ENCODE peak calls at places on chromosome 5, in seven cellular contexts. I, X, P, K, G, Y and S are unnamed samples.

GRCh38 chr5:136891601-136892000 is 526.3 kb upstream of the TRPC7 start:
- DNase-seq in P (no peak), G (no peak), I (no peak), X (no peak), K (no peak), Y (no peak), S (no peak)

GRCh38 chr5:131996210-131997025 is 15.0 kb downstream of the ACSL6 start:
- DNase-seq in X (no peak), P (no peak), G (no peak), I (no peak), K (no peak), Y (peak; percentile 91), S (no peak)

GRCh38 chr5:137016783-137017324 is 482.3 kb downstream of the SPOCK1 start:
- DNase-seq in I (no peak), G (no peak), Y (no peak), P (no peak), X (no peak), K (no peak), S (no peak)

GRCh38 chr5:43227655-43228054 is 35.6 kb downstream of the NIM1K start:
- DNase-seq in Y (peak; percentile 46), P (no peak), K (no peak), G (no peak), I (no peak), X (no peak), S (no peak)

GRCh38 chr5:161042862-161043261 is 190.9 kb upstream of the ATP10B start:
- DNase-seq in I (no peak), K (no peak), P (no peak), G (no peak), X (no peak), Y (no peak), S (no peak)

GRCh38 chr5:90909091-90909503 is 350.5 kb downstream of the ADGRV1 start:
- DNase-seq in K (no peak), Y (peak; percentile 19), P (no peak), I (no peak), X (no peak), G (no peak), S (no peak)

GRCh38 chr5:112142769-112143270 is 276.3 kb downstream of the EPB41L4A start:
- DNase-seq in I (no peak), Y (no peak), K (peak; percentile 77), P (peak; percentile 79), X (no peak), G (no peak), S (no peak)

GRCh38 chr5:159911349-159911748 is 4.9 kb upstream of the ADRA1B start:
- DNase-seq in X (no peak), G (no peak), Y (no peak), P (no peak), I (no peak), K (no peak), S (no peak)

GRCh38 chr5:77258652-77259051 is 48.2 kb downstream of the PDE8B start:
- DNase-seq in G (no peak), Y (no peak), X (no peak), P (no peak), K (no peak), I (no peak), S (no peak)

GRCh38 chr5:1827410-1828397 is 26.5 kb downstream of the NDUFS6 start:
- DNase-seq in G (no peak), Y (no peak), K (no peak), X (no peak), I (no peak), P (no peak), S (no peak)

GRCh38 chr5:96049398-96050272 is 88.0 kb upstream of the ELL2 start:
- DNase-seq in K (no peak), G (no peak), X (no peak), Y (no peak), P (peak; percentile 50), I (no peak), S (no peak)

GRCh38 chr5:51679286-51679685 is 296.0 kb downstream of the ISL1 start:
- DNase-seq in P (no peak), K (no peak), Y (no peak), G (no peak), X (no peak), I (no peak), S (no peak)

GRCh38 chr5:26143259-26143658 is 895.1 kb downstream of the CDH9 start:
- DNase-seq in G (no peak), K (no peak), P (no peak), I (no peak), Y (no peak), X (no peak), S (no peak)

DNA sequence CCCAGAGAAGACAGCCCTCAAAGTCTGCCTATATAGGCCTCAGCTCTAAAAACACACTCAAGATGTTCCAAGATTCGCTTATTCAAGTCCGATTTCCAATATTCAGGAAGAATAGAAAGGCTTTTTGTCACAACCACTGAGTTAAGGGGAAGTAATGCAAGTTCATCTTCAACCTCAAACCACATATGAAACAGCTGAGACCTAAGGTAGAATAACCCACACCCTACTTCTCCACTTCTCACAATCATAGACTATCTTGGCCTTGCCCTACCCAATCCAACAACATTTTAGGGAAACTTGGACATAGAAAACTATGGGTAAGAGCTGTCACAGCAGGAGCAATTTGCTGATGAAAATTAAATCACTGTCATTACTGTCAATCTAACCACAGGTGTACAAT is 152.0 kb upstream of the LRRTM2 start:
- DNase-seq in Y (no peak), K (no peak), G (no peak), P (no peak), I (no peak), X (no peak), S (no peak)
- TF ChIP-seq EP300 in Y (no peak), K (no peak), G (no peak), P (no peak), I (no peak), X (no peak), S (no peak)

DNA sequence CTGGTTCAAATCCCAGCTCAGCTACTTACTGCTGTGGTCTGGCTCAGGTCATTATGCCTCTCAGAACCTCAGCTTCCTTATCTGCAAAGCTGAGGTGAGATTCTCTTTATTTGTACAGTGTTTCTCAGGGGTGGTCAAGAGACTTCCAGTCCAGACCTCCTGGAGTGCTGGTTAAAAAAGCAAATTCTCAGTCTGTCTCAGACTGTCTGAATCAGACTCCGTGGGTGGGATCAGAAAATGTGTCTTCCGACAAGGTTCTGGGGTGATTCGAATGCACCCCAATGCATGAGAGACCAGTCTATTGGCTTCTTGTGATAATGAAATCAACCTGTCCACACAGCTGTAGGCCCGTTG is 137.7 kb upstream of the SMIM23 start:
- DNase-seq in I (no peak), X (no peak), P (no peak), G (no peak), Y (no peak), K (no peak), S (no peak)
- H3K4me1 ChIP-seq in I (no peaks in the 10 kb centered on the region), X (no peaks in the 10 kb centered on the region), P (no peaks in the 10 kb centered on the region), G (no peaks in the 10 kb centered on the region), Y (no peaks in the 10 kb centered on the region), K (no peaks in the 10 kb centered on the region), S (no peaks in the 10 kb centered on the region)

GRCh38 chr5:12312343-12312742 is 408.1 kb upstream of the CTNND2 start:
- DNase-seq in X (no peak), Y (no peak), K (no peak), I (no peak), P (no peak), G (no peak), S (no peak)
- TF ChIP-seq EP300 in X (no peak), Y (no peak), K (no peak), I (no peak), P (no peak), G (no peak), S (no peak)

GRCh38 chr5:14242447-14242846 is 99.3 kb downstream of the TRIO start:
- DNase-seq in K (no peak), G (no peak), I (no peak), Y (no peak), P (no peak), X (no peak), S (no peak)
- H3K4me1 ChIP-seq in K (peaks cover 5% of the 10 kb centered on the region), G (peaks cover 14% of the 10 kb centered on the region), I (peaks cover 7% of the 10 kb centered on the region), Y (peaks cover 5% of the 10 kb centered on the region), P (peaks cover 5% of the 10 kb centered on the region), X (no peaks in the 10 kb centered on the region), S (no peaks in the 10 kb centered on the region)

GRCh38 chr5:172921906-172922305 is 37.3 kb upstream of the RPL26L1 start:
- DNase-seq in G (no peak), I (no peak), P (no peak), X (no peak), K (no peak), Y (no peak), S (no peak)

GRCh38 chr5:172919525-172920446 is 39.4 kb upstream of the RPL26L1 start:
- DNase-seq in K (no peak), X (peak; percentile 71), I (no peak), P (no peak), Y (no peak), G (peak; percentile 27), S (no peak)

GRCh38 chr5:172920995-172921394 is 38.2 kb upstream of the RPL26L1 start:
- DNase-seq in G (no peak), K (no peak), I (no peak), P (no peak), X (no peak), Y (no peak), S (no peak)

GRCh38 chr5:172918421-172919371 is 40.5 kb upstream of the RPL26L1 start:
- DNase-seq in G (peak; percentile 60), I (no peak), K (no peak), X (peak; percentile 90), Y (no peak), P (no peak), S (no peak)

DNA sequence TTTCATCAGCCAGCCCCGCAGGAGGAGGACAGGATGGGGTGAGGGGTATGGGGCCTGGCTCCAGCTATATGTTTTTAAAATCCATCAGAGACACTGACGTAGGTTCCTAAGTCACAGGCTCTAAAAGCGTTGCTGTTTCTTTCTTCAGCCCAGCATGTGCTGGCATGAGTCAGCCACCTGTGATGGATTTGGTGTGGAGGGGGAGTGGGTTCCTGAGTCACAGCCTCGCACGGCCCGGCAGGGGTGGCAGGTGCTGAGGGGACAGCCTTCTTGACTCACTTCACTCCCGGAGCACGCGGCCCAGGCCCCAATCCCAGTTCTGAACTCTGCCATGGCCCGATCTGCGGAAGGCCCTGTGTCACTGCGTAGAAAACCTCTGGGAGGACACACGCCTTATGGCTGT is 38.8 kb upstream of the RPL26L1 start:
- DNase-seq in K (no peak), Y (no peak), P (no peak), I (no peak), G (no peak), X (no peak), S (no peak)
- TF ChIP-seq EP300 in K (no peak), Y (no peak), P (no peak), I (no peak), G (peak; percentile 93), X (peak; percentile 99), S (no peak)

DNA sequence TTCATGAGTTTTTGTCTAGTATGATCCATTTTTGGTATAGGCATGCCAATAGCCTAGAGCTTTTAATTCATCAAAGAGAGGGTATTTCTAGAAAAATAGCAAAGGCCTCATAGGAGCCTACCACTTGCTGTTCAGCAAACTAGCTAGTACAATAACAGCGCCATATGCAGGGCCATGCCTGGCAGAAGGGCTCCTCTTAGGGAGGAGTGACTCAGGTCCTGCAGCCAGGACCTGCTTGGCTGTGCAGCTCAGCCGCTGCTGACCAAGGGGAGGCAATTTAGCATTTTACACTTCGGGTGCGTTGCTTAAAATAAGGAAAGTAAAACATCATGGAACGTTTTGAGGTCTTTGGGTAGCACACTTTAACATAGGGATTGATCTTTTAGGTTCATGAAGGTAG is 100.6 kb downstream of the TRIO start:
- DNase-seq in P (no peak), X (no peak), Y (no peak), K (no peak), G (no peak), I (no peak), S (no peak)
- H3K4me1 ChIP-seq in P (peaks cover 5% of the 10 kb centered on the region), X (no peaks in the 10 kb centered on the region), Y (no peaks in the 10 kb centered on the region), K (peaks cover 7% of the 10 kb centered on the region), G (peaks cover 8% of the 10 kb centered on the region), I (peaks cover 5% of the 10 kb centered on the region), S (peaks cover 30% of the 10 kb centered on the region)

GRCh38 chr5:56625577-56625976 is 189.8 kb upstream of the MAP3K1 start:
- DNase-seq in G (no peak), X (no peak), I (no peak), P (no peak), K (no peak), Y (no peak), S (no peak)
- TF ChIP-seq EP300 in G (no peak), X (no peak), I (no peak), P (no peak), K (no peak), Y (no peak), S (no peak)